ENCODE peak calls at places on chromosome 9, in ten cellular contexts. I, A, W, C, O, Z, P, M, X and J are unnamed samples.
A peak's percentile ranks its signal among the peaks of the same experiment; 100 is the strongest.

GRCh38 chr9:117734523-117735314 is 30.5 kb downstream of the TLR4 start:
- DNase-seq in P (no peak), Z (no peak), A (no peak), C (no peak), W (no peak), M (no peak), X (no peak), O (no peak), I (no peak), J (no peak)

GRCh38 chr9:88738708-88739107 is 203.7 kb downstream of the NXNL2 start:
- DNase-seq in O (no peak), Z (no peak), C (no peak), X (no peak), I (no peak), P (no peak), M (no peak), A (no peak), W (no peak), J (no peak)

GRCh38 chr9:2414465-2414864 is 207.1 kb upstream of the VLDLR start:
- DNase-seq in W (no peak), Z (no peak), I (no peak), C (no peak), P (no peak), A (no peak), X (no peak), M (no peak), O (no peak), J (no peak)

GRCh38 chr9:76136986-76137385 is 246.5 kb downstream of the PCSK5 start:
- DNase-seq in W (no peak), I (peak; percentile 13), X (no peak), A (peak; percentile 6), O (no peak), Z (no peak), P (no peak), M (no peak), C (no peak), J (no peak)

GRCh38 chr9:89312154-89312616 is 1.2 kb downstream of the CKS2 start:
- DNase-seq in Z (no peak), O (no peak), W (no peak), C (no peak), A (no peak), M (no peak), X (no peak), P (no peak), I (no peak), J (no peak)

GRCh38 chr9:35529156-35529823 is 39.4 kb downstream of the RUSC2 start:
- DNase-seq in W (no peak), P (no peak), A (no peak), I (no peak), M (no peak), X (no peak), O (no peak), Z (no peak), C (no peak), J (no peak)

GRCh38 chr9:20593551-20593950 is 28.7 kb downstream of the MLLT3 start:
- DNase-seq in Z (no peak), A (no peak), X (no peak), O (no peak), W (no peak), I (no peak), P (no peak), M (no peak), C (no peak), J (no peak)

GRCh38 chr9:109403116-109403515 is 82.3 kb upstream of the EPB41L4B start:
- DNase-seq in P (no peak), C (no peak), A (no peak), X (no peak), W (no peak), M (no peak), Z (no peak), I (no peak), O (no peak), J (no peak)

GRCh38 chr9:27467486-27467885 is 56.6 kb upstream of the IFNK start:
- DNase-seq in P (no peak), Z (no peak), C (no peak), O (no peak), X (no peak), A (no peak), M (no peak), I (no peak), W (no peak), J (no peak)

GRCh38 chr9:81826541-81826906 is 101.7 kb upstream of the SPATA31D4 start:
- DNase-seq in M (no peak), C (peak; percentile 94), I (no peak), W (no peak), X (no peak), Z (peak; percentile 76), O (no peak), P (no peak), A (no peak), J (no peak)

GRCh38 chr9:124465736-124466135 is 15.5 kb downstream of the ADGRD2 start:
- DNase-seq in I (no peak), C (no peak), O (no peak), P (peak; percentile 2), A (no peak), X (no peak), Z (no peak), M (no peak), W (no peak), J (peak; percentile 9)

GRCh38 chr9:96458226-96458625 is 8.3 kb downstream of the HABP4 start:
- DNase-seq in I (no peak), A (no peak), X (no peak), P (no peak), C (no peak), O (no peak), W (no peak), Z (no peak), M (no peak), J (no peak)

GRCh38 chr9:89750117-89750551 is 145.3 kb downstream of the GADD45G start:
- DNase-seq in X (no peak), O (no peak), P (no peak), M (peak; percentile 44), I (no peak), W (peak; percentile 32), C (peak; percentile 84), A (no peak), Z (peak; percentile 56), J (no peak)

GRCh38 chr9:114524401-114524800 is 19.1 kb upstream of the WHRN start:
- DNase-seq in O (no peak), I (no peak), C (no peak), Z (no peak), X (no peak), W (no peak), M (no peak), P (no peak), A (no peak), J (no peak)

DNA sequence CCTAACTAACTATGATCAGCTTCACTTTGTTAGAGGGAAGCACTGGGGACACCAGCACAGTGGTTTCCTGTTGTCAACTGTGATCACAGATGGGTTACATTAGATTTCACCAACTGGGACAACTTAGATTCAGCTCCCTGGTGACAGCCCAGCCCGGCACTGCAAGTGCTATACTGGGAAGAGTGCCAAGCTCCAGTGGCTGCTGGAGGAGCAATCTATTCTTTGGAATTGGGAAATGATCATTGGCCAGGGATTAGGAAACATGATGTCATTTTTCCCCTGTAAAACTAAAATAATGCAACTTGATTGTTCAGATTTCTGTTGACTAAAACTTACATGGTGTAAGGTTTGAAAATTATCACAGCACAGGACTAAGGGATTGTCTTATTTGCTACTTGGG is 33.2 kb downstream of the PTGR1 start:
- DNase-seq in W (peak; percentile 20), M (no peak), C (peak; percentile 61), X (no peak), O (no peak), I (no peak), P (no peak), Z (peak; percentile 20), A (no peak), J (no peak)
- H3K9me3 ChIP-seq in W (no peaks in the 10 kb centered on the region), M (no peaks in the 10 kb centered on the region), C (no peaks in the 10 kb centered on the region), X (peaks cover 7% of the 10 kb centered on the region), O (peaks cover 10% of the 10 kb centered on the region), I (no peaks in the 10 kb centered on the region), P (peaks cover 16% of the 10 kb centered on the region), Z (peaks cover 17% of the 10 kb centered on the region), A (no peaks in the 10 kb centered on the region), J (peaks cover 1% of the 10 kb centered on the region)

GRCh38 chr9:132748450-132748849 is 78.2 kb downstream of the GTF3C4 start:
- DNase-seq in I (no peak), M (no peak), O (no peak), C (no peak), Z (no peak), A (no peak), W (no peak), X (no peak), P (no peak), J (no peak)

GRCh38 chr9:132752877-132753592 is 82.8 kb downstream of the GTF3C4 start:
- DNase-seq in O (no peak), X (no peak), P (no peak), M (no peak), I (no peak), A (no peak), C (no peak), Z (no peak), W (no peak), J (peak; percentile 53)

GRCh38 chr9:132753593-132753880 is 83.3 kb downstream of the GTF3C4 start:
- DNase-seq in W (no peak), A (no peak), X (no peak), O (no peak), C (no peak), M (no peak), I (no peak), Z (no peak), P (no peak), J (no peak)

GRCh38 chr9:132749316-132749715 is 79.1 kb downstream of the GTF3C4 start:
- DNase-seq in X (no peak), Z (no peak), P (no peak), O (no peak), A (no peak), M (no peak), C (no peak), I (no peak), W (no peak), J (no peak)

GRCh38 chr9:132750668-132751067 is 80.4 kb downstream of the GTF3C4 start:
- DNase-seq in W (no peak), I (no peak), P (no peak), A (no peak), O (no peak), M (no peak), C (no peak), X (no peak), Z (no peak), J (no peak)
- H3K4me3 ChIP-seq in W (no peak overlapping the region), I (no peak overlapping the region), P (no peak overlapping the region), A (no peak overlapping the region), O (no peak overlapping the region), M (no peak overlapping the region), C (no peak overlapping the region), X (no peak overlapping the region), Z (no peak overlapping the region), J (no peak overlapping the region)

DNA sequence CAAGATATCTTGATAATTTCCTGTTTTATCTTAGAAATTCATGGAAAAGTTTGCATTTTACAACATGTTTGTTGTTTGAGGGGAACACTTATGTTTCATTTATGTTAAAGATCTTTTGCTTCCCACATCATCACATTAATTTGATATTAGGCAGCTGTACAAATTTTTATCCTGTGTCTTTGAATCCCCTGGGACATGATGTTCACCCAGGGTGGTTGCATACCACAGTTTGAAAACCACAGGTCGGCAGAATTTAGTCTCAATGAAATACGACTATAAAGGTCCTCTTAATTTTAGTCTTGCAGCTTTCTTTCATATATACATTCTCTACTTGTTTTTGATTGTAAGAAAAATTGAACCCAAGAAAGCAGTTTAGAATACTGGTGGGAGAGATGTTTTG is 3.7 kb downstream of the NAA35 start:
- DNase-seq in A (no peak), M (no peak), C (no peak), X (no peak), I (no peak), O (no peak), P (no peak), W (no peak), Z (no peak), J (no peak)
- H3K9me3 ChIP-seq in A (no peaks in the 10 kb centered on the region), M (no peaks in the 10 kb centered on the region), C (no peaks in the 10 kb centered on the region), X (no peaks in the 10 kb centered on the region), I (no peaks in the 10 kb centered on the region), O (no peaks in the 10 kb centered on the region), P (no peaks in the 10 kb centered on the region), W (no peaks in the 10 kb centered on the region), Z (no peaks in the 10 kb centered on the region), J (no peaks in the 10 kb centered on the region)

GRCh38 chr9:136977223-136978072 is at the start of gene PTGDS:
- DNase-seq in X (no peak), P (peak; percentile 53), I (no peak), Z (peak; percentile 82), M (peak; percentile 53), W (no peak), O (peak; percentile 58), A (no peak), C (peak; percentile 92), J (no peak)
- H3K4me3 ChIP-seq in X (no peak within 1 kb of the TSS), P (no peak within 1 kb of the TSS), I (no peak within 1 kb of the TSS), Z (peak within 1 kb of the TSS; percentile 53), M (peak within 1 kb of the TSS; percentile 34), W (peak within 1 kb of the TSS; percentile 67), O (peak within 1 kb of the TSS; percentile 32), A (peak within 1 kb of the TSS; percentile 45), C (peak within 1 kb of the TSS; percentile 33), J (no peak within 1 kb of the TSS)